ENCODE peak calls at places on chromosomes 2 and 18, in five cellular contexts. J is right lobe of liver, L is brain microvascular endothelial cell, C is mucosa of descending colon, N is NB4. T is an unnamed sample.

GRCh38 chr18:58307441-58307840 is 263.4 kb downstream of the NEDD4L start:
- DNase-seq in J (no peak), L (no peak), C (no peak), N (no peak), T (no peak)

GRCh38 chr18:49756671-49757362 is 56.5 kb downstream of the ACAA2 start:
- DNase-seq in J (no peak), L (no peak), C (no peak), N (no peak), T (no peak)

GRCh38 chr2:203722411-203722810 is 16.0 kb downstream of the CD28 start:
- DNase-seq in J (no peak), L (no peak), C (no peak), N (no peak), T (peak; percentile 18)

GRCh38 chr2:185899364-185899763 is 160.8 kb downstream of the FSIP2 start:
- DNase-seq in J (no peak), L (no peak), C (no peak), N (no peak), T (no peak)

GRCh38 chr2:183038341-183039300 is at the start of gene NCKAP1:
- DNase-seq in J (peak; percentile 94), L (peak; percentile 81), C (peak; percentile 97), N (no peak), T (peak; percentile 82)

GRCh38 chr2:121254748-121255147 is 30.3 kb downstream of the TFCP2L1 start:
- DNase-seq in J (no peak), L (no peak), C (no peak), N (no peak), T (no peak)

GRCh38 chr2:20520128-20520527 is 73.3 kb downstream of the RHOB start:
- DNase-seq in J (no peak), L (no peak), C (no peak), N (no peak), T (no peak)

GRCh38 chr2:46320141-46320567 is 22.9 kb downstream of the EPAS1 start:
- DNase-seq in J (no peak), L (no peak), C (no peak), N (no peak), T (no peak)

GRCh38 chr2:197960765-197961164 is 156.4 kb downstream of the PLCL1 start:
- DNase-seq in J (no peak), L (no peak), C (no peak), N (no peak), T (no peak)

GRCh38 chr2:235908826-235909225 is 259.4 kb downstream of the GBX2 start:
- DNase-seq in J (no peak), L (no peak), C (no peak), N (no peak), T (no peak)

GRCh38 chr2:27356056-27356381 is 545 bp downstream of the GTF3C2 start:
- DNase-seq in J (peak; percentile 66), L (peak; percentile 49), C (peak; percentile 77), N (peak; percentile 89), T (peak; percentile 63)

GRCh38 chr2:236986524-236987330 is 99.0 kb upstream of the COPS8 start:
- DNase-seq in J (no peak), L (no peak), C (no peak), N (no peak), T (no peak)

GRCh38 chr2:105102963-105103421 is 65.1 kb downstream of the MRPS9 start:
- DNase-seq in J (no peak), L (peak; percentile 63), C (no peak), N (no peak), T (peak; percentile 32)

GRCh38 chr2:134306521-134306920 is 52.6 kb downstream of the MGAT5 start:
- DNase-seq in J (no peak), L (no peak), C (no peak), N (no peak), T (no peak)

GRCh38 chr18:3867252-3867651 is 417.3 kb downstream of the TGIF1 start:
- DNase-seq in J (no peak), L (no peak), C (no peak), N (no peak), T (no peak)
- H3K4me3 ChIP-seq in J (no peak overlapping the region), L (no peak overlapping the region), C (no peak overlapping the region), N (no peak overlapping the region), T (no peak overlapping the region)

GRCh38 chr18:54692463-54692862 is 101.4 kb downstream of the DYNAP start:
- DNase-seq in J (no peak), L (no peak), C (no peak), N (no peak), T (no peak)
- TF ChIP-seq CTCF in J (no peak), L (no peak), C (no peak), N (no peak), T (no peak)

GRCh38 chr2:38598200-38598990 is 4.3 kb downstream of the HNRNPLL start:
- DNase-seq in J (no peak), L (no peak), C (no peak), N (peak; percentile 26), T (no peak)
- H3K4me3 ChIP-seq in J (no peak overlapping the region), L (no peak overlapping the region), C (no peak overlapping the region), N (peak overlapping the region; percentile 66), T (no peak overlapping the region)

GRCh38 chr2:172106128-172106961 is 3.6 kb upstream of the DLX2 start:
- DNase-seq in J (no peak), L (no peak), C (peak; percentile 42), N (peak; percentile 66), T (peak; percentile 52)
- TF ChIP-seq CTCF in J (peak; percentile 29), L (peak; percentile 72), C (no peak), N (peak; percentile 14), T (peak; percentile 60)